ENCODE peak calls at places on chromosomes 11 and 22, in six cellular contexts. One of them, this sample, is unnamed.

GRCh38 chr11:133656100-133656635 is 123.9 kb upstream of the OPCML start:
- DNase-seq in A549: no peak
- DNase-seq in HepG2: no peak
- DNase-seq in endothelial cell of umbilical vein: no peak
- DNase-seq in GM12878: no peak
- DNase-seq in K562: no peak
- DNase-seq in this sample: no peak

GRCh38 chr22:17782621-17783020 is 8.4 kb upstream of the BID start:
- DNase-seq in A549: no peak
- DNase-seq in HepG2: no peak
- DNase-seq in endothelial cell of umbilical vein: no peak
- DNase-seq in GM12878: no peak
- DNase-seq in K562: no peak
- DNase-seq in this sample: no peak

GRCh38 chr22:45263790-45264269 is 20.9 kb upstream of the UPK3A start:
- DNase-seq in A549: peak
- DNase-seq in HepG2: peak
- DNase-seq in endothelial cell of umbilical vein: peak
- DNase-seq in GM12878: no peak
- DNase-seq in K562: peak
- DNase-seq in this sample: peak

GRCh38 chr11:45652781-45653180 is 12.6 kb downstream of the CHST1 start:
- DNase-seq in A549: no peak
- DNase-seq in HepG2: no peak
- DNase-seq in endothelial cell of umbilical vein: no peak
- DNase-seq in GM12878: no peak
- DNase-seq in K562: no peak
- DNase-seq in this sample: no peak

GRCh38 chr11:1749020-1749758 is 1.2 kb downstream of the IFITM10 start:
- DNase-seq in A549: no peak
- DNase-seq in HepG2: no peak
- DNase-seq in endothelial cell of umbilical vein: no peak
- DNase-seq in GM12878: no peak
- DNase-seq in K562: no peak
- DNase-seq in this sample: no peak

GRCh38 chr11:1070594-1071462 is 3.8 kb upstream of the MUC2 start:
- DNase-seq in A549: no peak
- DNase-seq in HepG2: no peak
- DNase-seq in endothelial cell of umbilical vein: no peak
- DNase-seq in GM12878: no peak
- DNase-seq in K562: no peak
- DNase-seq in this sample: no peak

GRCh38 chr11:2772544-2773031 is 72.8 kb upstream of the KCNQ1OT1 start:
- DNase-seq in A549: no peak
- DNase-seq in HepG2: no peak
- DNase-seq in endothelial cell of umbilical vein: no peak
- DNase-seq in GM12878: no peak
- DNase-seq in K562: no peak
- DNase-seq in this sample: peak

GRCh38 chr11:103601230-103601846 is 435.1 kb upstream of the DDI1 start:
- DNase-seq in A549: peak
- DNase-seq in HepG2: peak
- DNase-seq in endothelial cell of umbilical vein: peak
- DNase-seq in GM12878: no peak
- DNase-seq in K562: peak
- DNase-seq in this sample: peak

GRCh38 chr22:45212992-45213751 is 27.5 kb downstream of the KIAA0930 start:
- DNase-seq in A549: no peak
- DNase-seq in HepG2: no peak
- DNase-seq in endothelial cell of umbilical vein: no peak
- DNase-seq in GM12878: no peak
- DNase-seq in K562: no peak
- DNase-seq in this sample: peak

GRCh38 chr22:46845281-46846153 is 83.1 kb downstream of the TBC1D22A start:
- DNase-seq in A549: no peak
- DNase-seq in HepG2: no peak
- DNase-seq in endothelial cell of umbilical vein: peak
- DNase-seq in GM12878: no peak
- DNase-seq in K562: no peak
- DNase-seq in this sample: no peak

GRCh38 chr11:34214961-34215805 is 109.8 kb downstream of the NAT10 start:
- DNase-seq in A549: peak
- DNase-seq in HepG2: no peak
- DNase-seq in endothelial cell of umbilical vein: no peak
- DNase-seq in GM12878: no peak
- DNase-seq in K562: no peak
- DNase-seq in this sample: no peak

GRCh38 chr11:61560751-61561150 is 20.1 kb downstream of the SYT7 start:
- DNase-seq in A549: no peak
- DNase-seq in HepG2: no peak
- DNase-seq in endothelial cell of umbilical vein: no peak
- DNase-seq in GM12878: no peak
- DNase-seq in K562: no peak
- DNase-seq in this sample: no peak
- TF ChIP-seq MYC in A549: no peak
- TF ChIP-seq MYC in HepG2: no peak
- TF ChIP-seq MYC in endothelial cell of umbilical vein: no peak
- TF ChIP-seq MYC in GM12878: no peak
- TF ChIP-seq MYC in K562: no peak
- TF ChIP-seq MYC in this sample: no peak

DNA sequence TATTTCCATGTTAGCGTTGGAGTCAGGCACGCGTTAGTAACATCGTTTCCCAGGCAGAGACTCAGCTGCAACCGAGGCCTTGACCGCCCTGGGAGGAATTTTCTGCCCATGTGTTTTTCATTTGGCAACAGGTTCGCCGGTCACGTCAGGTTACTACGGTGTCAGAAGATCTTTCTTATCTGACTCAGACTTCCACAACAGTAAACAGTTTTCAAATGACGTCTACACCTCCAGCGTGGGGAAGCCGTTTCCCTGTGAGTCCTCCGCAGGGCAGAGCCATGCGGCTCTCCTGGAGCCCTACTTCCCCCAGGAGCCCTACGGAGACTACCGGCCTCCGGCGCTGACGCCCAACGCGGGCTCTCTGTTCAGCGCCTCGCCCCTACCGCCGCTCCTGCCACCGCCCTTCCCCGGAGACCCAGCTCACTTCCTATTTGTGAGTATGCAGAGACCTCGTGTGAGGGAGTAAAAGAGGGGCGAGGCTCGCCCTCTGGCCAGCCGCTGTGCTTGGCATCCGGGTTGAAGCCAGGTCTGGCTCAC is 14.3 kb upstream of the POU2AF3 start:
- DNase-seq in A549: no peak
- DNase-seq in HepG2: no peak
- DNase-seq in endothelial cell of umbilical vein: no peak
- DNase-seq in GM12878: no peak
- DNase-seq in K562: no peak
- DNase-seq in this sample: peak
- TF ChIP-seq MYC in A549: no peak
- TF ChIP-seq MYC in HepG2: no peak
- TF ChIP-seq MYC in endothelial cell of umbilical vein: no peak
- TF ChIP-seq MYC in GM12878: no peak
- TF ChIP-seq MYC in K562: no peak
- TF ChIP-seq MYC in this sample: no peak

DNA sequence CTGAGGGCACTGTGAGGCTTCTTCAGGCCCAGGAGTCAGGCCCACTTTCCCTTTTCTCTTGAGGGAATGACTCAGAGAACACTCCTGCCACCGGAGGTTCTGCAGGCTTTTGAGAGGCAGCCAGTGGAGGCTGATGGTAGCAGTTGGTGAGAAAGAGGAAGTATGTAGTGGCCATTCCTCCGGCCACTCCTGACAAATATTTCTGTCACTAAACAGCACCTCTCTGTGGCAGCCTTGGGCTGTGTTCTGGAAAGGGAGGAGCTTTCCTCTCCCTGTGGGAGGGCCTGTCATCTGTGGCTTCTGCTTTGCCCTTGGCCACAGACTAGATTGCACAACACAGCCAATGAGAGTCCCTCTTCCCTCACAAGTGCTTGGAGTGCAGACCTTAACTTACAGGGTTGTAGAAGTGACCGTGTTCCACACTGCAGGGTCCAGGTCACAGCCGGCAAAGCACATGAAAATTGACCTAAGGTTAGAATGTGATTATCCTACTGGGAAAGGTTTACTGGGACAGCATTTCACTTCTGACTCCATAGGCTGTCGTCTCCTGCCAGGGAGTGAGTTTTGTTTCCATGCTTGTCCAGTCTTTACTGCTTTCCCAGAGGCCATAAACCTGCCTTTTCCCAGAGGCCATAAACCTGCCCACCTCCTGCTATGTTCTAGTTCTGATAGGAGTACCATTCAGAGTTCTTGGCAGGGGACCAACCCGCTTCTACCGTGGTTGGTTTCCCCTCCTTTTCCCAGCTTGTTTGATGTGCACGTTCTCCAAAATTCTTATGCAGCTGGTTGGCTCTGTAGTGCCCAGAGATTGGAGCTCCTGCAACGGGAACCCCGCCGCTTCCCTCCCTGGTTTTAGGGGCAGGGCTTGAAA is 33.3 kb downstream of the MARK2 start:
- DNase-seq in A549: peak
- DNase-seq in HepG2: peak
- DNase-seq in endothelial cell of umbilical vein: peak
- DNase-seq in GM12878: peak
- DNase-seq in K562: peak
- DNase-seq in this sample: peak
- TF ChIP-seq MYC in A549: no peak
- TF ChIP-seq MYC in HepG2: peak
- TF ChIP-seq MYC in endothelial cell of umbilical vein: no peak
- TF ChIP-seq MYC in GM12878: no peak
- TF ChIP-seq MYC in K562: peak
- TF ChIP-seq MYC in this sample: peak

DNA sequence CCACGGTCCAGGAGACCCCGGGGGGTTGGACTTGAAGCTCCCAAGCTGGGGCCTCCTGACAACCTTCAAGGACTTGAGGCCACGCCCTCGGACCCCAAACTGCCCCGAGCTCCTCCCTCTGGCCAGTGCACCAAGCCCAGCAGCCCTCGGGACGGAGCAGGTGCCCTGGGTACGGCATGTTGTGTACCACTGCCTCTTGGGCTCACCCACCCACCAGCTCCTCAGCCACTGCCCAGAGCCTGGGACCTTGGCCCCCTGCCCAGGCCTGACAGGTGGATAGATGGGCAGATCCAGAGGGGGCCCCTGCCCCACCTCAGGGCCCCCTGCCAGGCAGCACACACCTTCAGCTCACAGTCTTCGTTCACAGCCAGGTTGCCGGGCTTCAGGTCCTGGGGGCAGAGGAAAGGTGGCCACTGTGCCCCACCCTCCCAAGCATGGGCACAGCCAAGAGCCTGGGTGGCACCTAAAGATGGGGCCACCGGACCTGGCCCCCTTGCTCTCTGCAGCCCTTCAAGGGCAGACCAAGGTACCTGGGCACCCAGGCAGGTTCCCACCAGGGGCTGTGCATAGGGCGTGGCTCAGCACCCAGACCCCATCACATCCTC is 5.1 kb downstream of the MAPK12 start:
- DNase-seq in A549: no peak
- DNase-seq in HepG2: no peak
- DNase-seq in endothelial cell of umbilical vein: no peak
- DNase-seq in GM12878: no peak
- DNase-seq in K562: no peak
- DNase-seq in this sample: no peak
- TF ChIP-seq MYC in A549: no peak
- TF ChIP-seq MYC in HepG2: no peak
- TF ChIP-seq MYC in endothelial cell of umbilical vein: no peak
- TF ChIP-seq MYC in GM12878: no peak
- TF ChIP-seq MYC in K562: no peak
- TF ChIP-seq MYC in this sample: no peak

GRCh38 chr11:119423459-119424254 is 685 bp upstream of the THY1 start:
- DNase-seq in A549: no peak
- DNase-seq in HepG2: no peak
- DNase-seq in endothelial cell of umbilical vein: no peak
- DNase-seq in GM12878: no peak
- DNase-seq in K562: peak
- DNase-seq in this sample: no peak

GRCh38 chr11:119421351-119421750 is 1.6 kb downstream of the THY1 start:
- DNase-seq in A549: no peak
- DNase-seq in HepG2: no peak
- DNase-seq in endothelial cell of umbilical vein: no peak
- DNase-seq in GM12878: no peak
- DNase-seq in K562: no peak
- DNase-seq in this sample: no peak

GRCh38 chr11:119420631-119421030 is 2.3 kb downstream of the THY1 start:
- DNase-seq in A549: no peak
- DNase-seq in HepG2: no peak
- DNase-seq in endothelial cell of umbilical vein: no peak
- DNase-seq in GM12878: no peak
- DNase-seq in K562: no peak
- DNase-seq in this sample: no peak

GRCh38 chr11:119422505-119423416 is at the start of gene THY1:
- DNase-seq in A549: no peak
- DNase-seq in HepG2: no peak
- DNase-seq in endothelial cell of umbilical vein: no peak
- DNase-seq in GM12878: no peak
- DNase-seq in K562: no peak
- DNase-seq in this sample: no peak

GRCh38 chr11:119421941-119422504 is 949 bp downstream of the THY1 start:
- DNase-seq in A549: no peak
- DNase-seq in HepG2: no peak
- DNase-seq in endothelial cell of umbilical vein: no peak
- DNase-seq in GM12878: no peak
- DNase-seq in K562: no peak
- DNase-seq in this sample: no peak
- TF ChIP-seq MYC in A549: no peak
- TF ChIP-seq MYC in HepG2: no peak
- TF ChIP-seq MYC in endothelial cell of umbilical vein: no peak
- TF ChIP-seq MYC in GM12878: no peak
- TF ChIP-seq MYC in K562: no peak
- TF ChIP-seq MYC in this sample: no peak

This sample was measured in NB4.